ENCODE peak calls at places on chromosomes 2 and 18, in six cellular contexts. U is Peyer's patch, P is heart left ventricle, H is hepatocyte, I is prostate gland, C is tibial nerve. E is an unnamed sample. For H3K4me1, the result is how much of the 10 kb centered on the place peaks cover.

GRCh38 chr18:24488824-24489493 is 28.5 kb downstream of the HRH4 start:
- DNase-seq in H (peak), I (no peak), P (no peak), C (no peak), U (no peak), E (no peak)

GRCh38 chr2:96202152-96202856 is 6.3 kb downstream of the STARD7 start:
- DNase-seq in U (no peak), H (no peak), C (no peak), I (no peak), P (no peak), E (no peak)

GRCh38 chr2:30679416-30680088 is 127.7 kb downstream of the CAPN13 start:
- DNase-seq in I (no peak), H (no peak), P (no peak), C (no peak), U (no peak), E (no peak)

GRCh38 chr2:215454519-215454918 is 18.7 kb upstream of the FN1 start:
- DNase-seq in I (no peak), H (peak), U (no peak), C (no peak), P (no peak), E (no peak)

GRCh38 chr2:170236639-170237037 is 58.7 kb downstream of the MYO3B start:
- DNase-seq in C (no peak), H (no peak), I (no peak), U (no peak), P (no peak), E (no peak)

GRCh38 chr2:163044116-163044515 is 205.5 kb upstream of the KCNH7 start:
- DNase-seq in H (peak), I (no peak), P (no peak), C (no peak), U (no peak), E (no peak)

GRCh38 chr2:182907081-182907830 is 40.8 kb upstream of the FRZB start:
- DNase-seq in H (no peak), C (no peak), U (no peak), I (no peak), P (no peak), E (no peak)

GRCh38 chr2:71798266-71799012 is 345.1 kb downstream of the DYSF start:
- DNase-seq in U (peak), P (peak), H (peak), C (no peak), I (no peak), E (no peak)

GRCh38 chr2:173964565-173965371 is 405 bp downstream of the SP3 start:
- DNase-seq in I (peak), P (peak), C (peak), U (peak), H (peak), E (peak)

GRCh38 chr2:96580771-96581170 is 44.2 kb downstream of the ARID5A start:
- DNase-seq in I (no peak), U (no peak), P (no peak), C (no peak), H (peak), E (no peak)

GRCh38 chr2:228446732-228447131 is 265.2 kb upstream of the SPHKAP start:
- DNase-seq in C (no peak), P (peak), I (no peak), U (no peak), H (no peak), E (no peak)

GRCh38 chr2:25307949-25308557 is 33.7 kb downstream of the DNMT3A start:
- DNase-seq in U (no peak), I (no peak), H (no peak), P (no peak), C (no peak), E (no peak)

GRCh38 chr2:25309402-25309801 is 32.3 kb downstream of the DNMT3A start:
- DNase-seq in U (peak), H (peak), C (no peak), P (no peak), I (no peak), E (peak)

GRCh38 chr2:25310690-25310964 is 31.1 kb downstream of the DNMT3A start:
- DNase-seq in P (no peak), H (no peak), U (no peak), C (no peak), I (no peak), E (no peak)

GRCh38 chr2:25306767-25307368 is 34.9 kb downstream of the DNMT3A start:
- DNase-seq in U (no peak), P (no peak), I (peak), H (no peak), C (no peak), E (no peak)

DNA sequence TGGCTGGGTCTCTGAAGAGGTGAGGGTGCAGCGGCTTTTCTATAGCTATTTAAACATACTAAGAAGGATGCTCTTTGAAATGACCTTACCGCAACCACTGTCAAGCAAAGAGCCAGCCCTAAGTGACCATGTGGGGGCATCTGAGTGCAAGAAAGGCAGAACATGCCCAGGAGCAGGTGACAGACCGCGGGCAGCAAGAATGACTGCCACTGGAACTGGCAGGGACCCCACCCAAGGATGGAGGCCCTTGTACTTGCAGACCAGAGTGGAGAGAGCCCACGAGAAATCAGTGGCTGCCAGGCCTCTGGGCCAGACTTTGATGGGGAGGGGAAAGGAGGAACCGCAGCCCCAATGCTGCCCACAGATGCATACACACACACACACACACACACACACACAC is 33.1 kb downstream of the DNMT3A start:
- DNase-seq in H (no peak), P (no peak), I (no peak), C (no peak), U (no peak), E (no peak)
- H3K4me1 ChIP-seq in H (under half), P (half or more), I (under half), C (under half), U (under half), E (under half)

DNA sequence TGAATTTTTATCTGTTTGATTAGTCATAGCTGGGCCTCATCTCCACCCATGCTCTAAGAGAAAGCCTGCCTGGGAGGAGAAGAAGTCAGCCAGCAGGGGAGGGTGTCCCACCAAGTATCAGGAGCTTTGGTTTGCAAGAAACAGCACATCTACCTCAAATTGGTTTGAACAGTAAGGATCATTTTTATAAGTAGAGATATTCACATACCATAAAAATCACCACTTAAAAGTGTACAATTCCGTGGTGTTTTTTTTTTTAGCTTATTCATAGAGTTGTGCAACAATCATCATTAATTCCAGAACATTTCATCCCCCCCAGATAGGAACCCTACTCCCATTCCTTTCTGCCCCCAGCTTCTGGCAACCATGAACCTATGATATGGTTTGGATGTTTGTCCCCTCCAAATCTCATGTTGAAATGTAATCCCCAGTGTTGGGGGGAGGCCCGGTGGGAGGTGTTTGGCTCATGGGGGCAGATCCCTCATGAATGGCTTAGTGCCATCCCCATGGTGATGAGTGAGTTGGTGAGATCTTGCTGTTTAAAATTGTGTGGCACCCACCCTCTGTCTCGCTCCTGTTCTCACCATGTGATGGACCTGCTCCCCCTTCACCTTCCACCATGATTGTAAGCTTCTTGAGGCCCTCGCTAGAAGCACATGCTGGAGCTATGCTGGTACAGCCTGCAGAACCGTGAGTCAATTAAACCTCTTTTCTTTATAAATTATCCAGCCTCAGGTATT is 36.2 kb upstream of the HS6ST1 start:
- DNase-seq in H (no peak), I (no peak), U (no peak), P (no peak), C (no peak), E (no peak)
- TF ChIP-seq CTCF in H (peak), I (no peak), U (no peak), P (no peak), C (no peak), E (no peak)

DNA sequence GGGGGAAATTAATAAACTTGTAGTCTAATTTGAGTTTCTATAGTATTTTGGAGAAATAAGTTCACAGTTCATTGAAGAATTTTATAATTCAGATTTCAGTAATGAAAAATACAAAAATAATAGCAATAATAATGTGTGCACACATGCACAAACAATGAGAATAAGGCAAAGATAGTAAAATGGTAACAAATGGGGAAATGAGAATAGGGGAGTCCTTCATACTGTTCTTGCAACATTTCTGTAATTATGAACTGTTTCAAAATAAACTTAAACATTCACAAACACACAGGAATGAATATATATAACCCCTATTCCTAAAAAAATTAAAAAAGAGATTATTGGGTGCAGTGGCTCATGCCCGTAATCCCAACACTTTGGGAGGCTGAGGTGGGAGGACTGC is 63.9 kb downstream of the SPRED2 start:
- DNase-seq in C (no peak), H (no peak), I (no peak), P (no peak), U (no peak), E (no peak)
- H3K27ac ChIP-seq in C (no peak), H (no peak), I (no peak), P (no peak), U (no peak), E (no peak)

DNA sequence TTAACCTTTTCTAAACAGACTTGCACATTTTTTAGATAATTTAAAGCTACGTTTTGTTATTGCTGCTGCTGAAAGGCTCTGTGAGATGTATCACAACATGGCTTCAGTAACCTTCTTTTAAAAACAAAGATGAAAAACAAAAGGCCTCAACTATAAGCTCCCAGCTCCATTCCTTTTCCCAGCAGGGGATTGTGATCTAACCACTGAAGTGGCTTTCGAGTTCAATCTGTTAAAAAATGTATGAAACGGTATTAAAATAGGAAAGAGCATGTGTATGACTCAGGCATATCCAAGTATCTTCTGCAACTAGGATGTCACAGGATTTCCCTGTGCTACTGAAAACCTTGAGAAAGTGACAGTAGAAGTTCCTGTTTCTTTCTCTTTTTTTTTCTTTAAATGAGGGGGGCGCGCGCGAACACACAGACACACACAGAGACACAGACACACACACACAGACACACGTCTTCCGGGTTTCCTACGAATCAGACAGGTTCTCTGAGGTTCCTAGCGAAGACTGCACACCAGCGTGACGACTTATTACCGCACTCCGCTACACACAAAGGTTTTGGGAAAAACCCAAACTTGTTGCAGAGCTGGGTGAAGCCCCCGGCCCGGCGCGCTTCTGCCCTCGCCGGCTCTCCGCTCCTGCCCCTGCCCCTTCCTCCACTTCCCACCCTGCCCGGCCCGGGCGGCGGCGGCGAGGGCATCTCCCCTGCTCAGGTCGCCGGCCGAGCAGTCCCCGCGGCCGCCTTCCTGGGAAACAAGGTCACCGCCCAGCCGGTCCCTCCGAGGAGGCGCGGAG is 86.8 kb downstream of the RBMS1 start:
- DNase-seq in U (peak), I (peak), C (peak), P (peak), H (peak), E (peak)
- H3K4me1 ChIP-seq in U (under half), I (under half), C (under half), P (half or more), H (under half), E (half or more)

E was measured in stomach.